ENCODE peak calls at places on chromosome 4, in seven cellular contexts. L is endothelial cell, J is IMR-90, R is MM.1S, M is GM06990, K is tibial nerve, T is neural crest cell. S is an unnamed sample.

GRCh38 chr4:107619065-107619464 is 101.0 kb downstream of the PAPSS1 start:
- DNase-seq in J (peak), M (no peak), L (no peak), K (no peak), T (no peak), R (no peak), S (no peak)

GRCh38 chr4:141416219-141416618 is 195.5 kb downstream of the ZNF330 start:
- DNase-seq in K (no peak), L (no peak), R (no peak), J (peak), T (no peak), M (no peak), S (no peak)

GRCh38 chr4:142500966-142501365 is 345.1 kb downstream of the INPP4B start:
- DNase-seq in T (no peak), K (no peak), M (no peak), R (no peak), J (no peak), L (no peak), S (no peak)

GRCh38 chr4:7852568-7853185 is 87.0 kb downstream of the AFAP1 start:
- DNase-seq in J (no peak), R (no peak), L (no peak), T (no peak), K (peak), M (no peak), S (no peak)

GRCh38 chr4:156607198-156607498 is 364.5 kb downstream of the PDGFC start:
- DNase-seq in L (no peak), R (no peak), J (no peak), K (no peak), M (no peak), T (no peak), S (no peak)

GRCh38 chr4:84878090-84878489 is 88.4 kb downstream of the WDFY3 start:
- DNase-seq in J (peak), K (no peak), R (no peak), L (no peak), M (no peak), T (no peak), S (no peak)

GRCh38 chr4:111689214-111689613 is 456.0 kb upstream of the FAM241A start:
- DNase-seq in M (no peak), J (peak), L (no peak), K (no peak), T (no peak), R (no peak), S (no peak)

GRCh38 chr4:151917145-151917775 is 156.5 kb upstream of the GATB start:
- DNase-seq in J (no peak), L (no peak), M (no peak), K (no peak), T (no peak), R (no peak), S (no peak)

GRCh38 chr4:20487852-20488251 is 212.4 kb upstream of the PACRGL start:
- DNase-seq in M (no peak), L (no peak), R (no peak), K (no peak), J (peak), T (no peak), S (no peak)

GRCh38 chr4:121408-122084 is 2.8 kb upstream of the ZNF718 start:
- DNase-seq in R (no peak), J (no peak), L (no peak), K (no peak), T (no peak), M (peak), S (no peak)

GRCh38 chr4:15469402-15470148 is at the start of gene CC2D2A:
- DNase-seq in T (peak), K (no peak), L (peak), M (no peak), J (peak), R (no peak), S (no peak)

GRCh38 chr4:71680706-71681105 is 103.2 kb downstream of the GC start:
- DNase-seq in T (no peak), M (no peak), K (no peak), L (no peak), R (no peak), J (no peak), S (no peak)

GRCh38 chr4:62252728-62253127 is 1052.6 kb downstream of the ADGRL3 start:
- DNase-seq in M (no peak), L (no peak), R (no peak), K (no peak), T (no peak), J (no peak), S (no peak)

GRCh38 chr4:4384837-4385236 is 2.1 kb upstream of the NSG1 start:
- DNase-seq in R (no peak), L (peak), K (no peak), T (no peak), M (no peak), J (peak), S (no peak)

GRCh38 chr4:95761871-95762270 is 78.0 kb upstream of the PDHA2 start:
- DNase-seq in L (no peak), M (no peak), K (no peak), J (peak), T (no peak), R (no peak), S (no peak)

GRCh38 chr4:88982757-88983156 is 74.2 kb downstream of the FAM13A start:
- DNase-seq in T (no peak), K (no peak), L (no peak), J (no peak), M (no peak), R (no peak), S (no peak)

GRCh38 chr4:12852338-12853307 is 631.5 kb downstream of the RAB28 start:
- DNase-seq in K (no peak), J (peak), R (peak), M (peak), T (no peak), L (peak), S (peak)

DNA sequence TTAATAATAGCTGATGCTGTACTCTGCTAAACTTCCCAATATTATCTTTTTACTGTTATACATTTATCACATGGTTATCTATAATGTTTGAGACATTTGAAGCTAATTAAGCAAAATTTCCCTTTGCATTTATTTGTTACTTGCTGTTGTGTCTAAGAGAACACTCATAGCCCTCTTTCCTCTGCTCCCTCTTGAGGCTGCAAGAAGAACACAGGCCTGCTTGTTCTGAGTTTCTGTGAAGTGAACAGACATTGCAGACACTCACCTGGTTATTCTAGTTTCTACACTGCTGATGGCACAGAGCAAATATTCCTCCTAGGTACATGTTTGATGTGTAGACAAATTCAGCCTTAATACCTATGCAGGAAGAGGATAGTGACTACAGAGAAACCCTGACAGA is 367.8 kb downstream of the GASK1B start:
- DNase-seq in L (no peak), J (no peak), K (no peak), T (no peak), R (no peak), M (no peak), S (no peak)
- TF ChIP-seq CTCF in L (no peak), J (no peak), K (no peak), T (peak), R (no peak), M (no peak), S (no peak)

GRCh38 chr4:154604696-154605200 is 7.7 kb downstream of the FGG start:
- DNase-seq in M (no peak), R (no peak), L (no peak), J (no peak), T (no peak), K (no peak), S (no peak)

GRCh38 chr4:154606728-154607723 is 5.4 kb downstream of the FGG start:
- DNase-seq in L (no peak), K (no peak), J (no peak), M (no peak), R (no peak), T (no peak), S (no peak)

GRCh38 chr4:154603033-154603943 is 9.2 kb downstream of the FGG start:
- DNase-seq in M (no peak), L (no peak), K (no peak), T (no peak), J (no peak), R (no peak), S (no peak)

GRCh38 chr4:154597798-154598774 is 7.5 kb upstream of the FGA start:
- DNase-seq in M (no peak), R (no peak), K (no peak), J (no peak), T (no peak), L (no peak), S (no peak)

GRCh38 chr4:154602404-154603020 is 9.9 kb downstream of the FGG start:
- DNase-seq in R (no peak), K (no peak), J (no peak), L (no peak), M (no peak), T (no peak), S (no peak)
- TF ChIP-seq CTCF in R (no peak), K (no peak), J (no peak), L (no peak), M (no peak), T (no peak), S (no peak)

GRCh38 chr4:122003335-122003734 is 51.5 kb upstream of the TRPC3 start:
- DNase-seq in T (peak), L (peak), M (peak), J (no peak), R (peak), K (no peak), S (peak)
- TF ChIP-seq CTCF in T (peak), L (peak), M (peak), J (peak), R (peak), K (no peak), S (peak)

GRCh38 chr4:125319311-125319710 is 4.6 kb downstream of the FAT4 start:
- DNase-seq in M (no peak), L (no peak), R (no peak), J (peak), T (no peak), K (no peak), S (no peak)

GRCh38 chr4:125316781-125317525 is 2.2 kb downstream of the FAT4 start:
- DNase-seq in L (peak), T (peak), R (no peak), K (no peak), J (peak), M (no peak), S (no peak)

GRCh38 chr4:125315571-125316390 is 1.0 kb downstream of the FAT4 start:
- DNase-seq in K (no peak), T (peak), R (peak), L (peak), J (peak), M (peak), S (peak)

GRCh38 chr4:125316391-125316780 is 1.6 kb downstream of the FAT4 start:
- DNase-seq in T (no peak), L (peak), K (peak), J (no peak), R (no peak), M (peak), S (no peak)

GRCh38 chr4:125317526-125317880 is 2.7 kb downstream of the FAT4 start:
- DNase-seq in T (peak), K (peak), J (peak), M (no peak), L (peak), R (peak), S (no peak)
- TF ChIP-seq CTCF in T (peak), K (peak), J (peak), M (no peak), L (no peak), R (peak), S (peak)